ENCODE peak calls at places on chromosomes 2 and 18, in seven cellular contexts. One of them, this sample, is unnamed.

GRCh38 chr2:66430906-66431619 is 3.9 kb upstream of the MEIS1 start:
- DNase-seq in left ventricle myocardium inferior: no peak
- DNase-seq in adrenal gland: peak; percentile 38
- DNase-seq in fibroblast of lung: no peak
- DNase-seq in ascending aorta: no peak
- DNase-seq in A549: no peak
- DNase-seq in breast epithelium: no peak
- DNase-seq in this sample: no peak

GRCh38 chr2:75175473-75175872 is 23.8 kb downstream of the TACR1 start:
- DNase-seq in ascending aorta: no peak
- DNase-seq in fibroblast of lung: no peak
- DNase-seq in adrenal gland: no peak
- DNase-seq in A549: no peak
- DNase-seq in breast epithelium: no peak
- DNase-seq in left ventricle myocardium inferior: no peak
- DNase-seq in this sample: no peak

GRCh38 chr2:77099961-77100360 is 422.2 kb downstream of the LRRTM4 start:
- DNase-seq in adrenal gland: no peak
- DNase-seq in breast epithelium: no peak
- DNase-seq in left ventricle myocardium inferior: no peak
- DNase-seq in A549: no peak
- DNase-seq in ascending aorta: no peak
- DNase-seq in fibroblast of lung: no peak
- DNase-seq in this sample: no peak

GRCh38 chr2:231395188-231396057 is at the start of gene B3GNT7:
- DNase-seq in fibroblast of lung: no peak
- DNase-seq in A549: no peak
- DNase-seq in ascending aorta: no peak
- DNase-seq in left ventricle myocardium inferior: no peak
- DNase-seq in adrenal gland: peak; percentile 43
- DNase-seq in breast epithelium: no peak
- DNase-seq in this sample: no peak

GRCh38 chr2:219176818-219177593 is at the start of gene CNPPD1:
- DNase-seq in ascending aorta: peak; percentile 93
- DNase-seq in A549: peak; percentile 86
- DNase-seq in left ventricle myocardium inferior: peak; percentile 91
- DNase-seq in breast epithelium: peak; percentile 81
- DNase-seq in fibroblast of lung: peak; percentile 75
- DNase-seq in adrenal gland: peak; percentile 91
- DNase-seq in this sample: peak; percentile 62

GRCh38 chr2:83665894-83666293 is 793.2 kb downstream of the SUCLG1 start:
- DNase-seq in adrenal gland: no peak
- DNase-seq in left ventricle myocardium inferior: no peak
- DNase-seq in ascending aorta: no peak
- DNase-seq in breast epithelium: no peak
- DNase-seq in A549: peak; percentile 84
- DNase-seq in fibroblast of lung: peak; percentile 63
- DNase-seq in this sample: no peak

GRCh38 chr2:25042321-25043240 is 705 bp downstream of the EFR3B start:
- DNase-seq in A549: peak; percentile 32
- DNase-seq in adrenal gland: peak; percentile 43
- DNase-seq in fibroblast of lung: peak; percentile 12
- DNase-seq in left ventricle myocardium inferior: peak; percentile 33
- DNase-seq in breast epithelium: no peak
- DNase-seq in ascending aorta: peak; percentile 64
- DNase-seq in this sample: no peak

GRCh38 chr2:55102056-55102812 is 52.0 kb upstream of the RTN4 start:
- DNase-seq in adrenal gland: no peak
- DNase-seq in A549: no peak
- DNase-seq in ascending aorta: no peak
- DNase-seq in left ventricle myocardium inferior: no peak
- DNase-seq in breast epithelium: no peak
- DNase-seq in fibroblast of lung: peak; percentile 96
- DNase-seq in this sample: peak; percentile 77

GRCh38 chr2:99450199-99450598 is 39.6 kb downstream of the REV1 start:
- DNase-seq in fibroblast of lung: no peak
- DNase-seq in ascending aorta: no peak
- DNase-seq in breast epithelium: no peak
- DNase-seq in adrenal gland: no peak
- DNase-seq in left ventricle myocardium inferior: no peak
- DNase-seq in A549: no peak
- DNase-seq in this sample: peak; percentile 28

GRCh38 chr2:16271231-16271896 is 331.0 kb downstream of the MYCN start:
- DNase-seq in A549: no peak
- DNase-seq in ascending aorta: no peak
- DNase-seq in fibroblast of lung: no peak
- DNase-seq in left ventricle myocardium inferior: no peak
- DNase-seq in adrenal gland: no peak
- DNase-seq in breast epithelium: no peak
- DNase-seq in this sample: no peak

GRCh38 chr18:60984496-60984895 is 348.7 kb upstream of the CDH20 start:
- DNase-seq in left ventricle myocardium inferior: no peak
- DNase-seq in ascending aorta: no peak
- DNase-seq in fibroblast of lung: peak; percentile 93
- DNase-seq in breast epithelium: no peak
- DNase-seq in A549: no peak
- DNase-seq in adrenal gland: no peak
- DNase-seq in this sample: no peak

GRCh38 chr2:152434395-152435182 is 99.6 kb downstream of the FMNL2 start:
- DNase-seq in adrenal gland: no peak
- DNase-seq in A549: no peak
- DNase-seq in fibroblast of lung: no peak
- DNase-seq in left ventricle myocardium inferior: no peak
- DNase-seq in breast epithelium: no peak
- DNase-seq in ascending aorta: no peak
- DNase-seq in this sample: no peak

GRCh38 chr2:152432206-152432653 is 97.3 kb downstream of the FMNL2 start:
- DNase-seq in breast epithelium: no peak
- DNase-seq in A549: peak; percentile 70
- DNase-seq in adrenal gland: peak; percentile 48
- DNase-seq in ascending aorta: no peak
- DNase-seq in left ventricle myocardium inferior: no peak
- DNase-seq in fibroblast of lung: peak; percentile 87
- DNase-seq in this sample: peak; percentile 87

GRCh38 chr2:152433289-152433688 is 98.3 kb downstream of the FMNL2 start:
- DNase-seq in left ventricle myocardium inferior: no peak
- DNase-seq in A549: no peak
- DNase-seq in ascending aorta: no peak
- DNase-seq in breast epithelium: no peak
- DNase-seq in adrenal gland: no peak
- DNase-seq in fibroblast of lung: no peak
- DNase-seq in this sample: no peak

GRCh38 chr2:152432765-152433164 is 97.8 kb downstream of the FMNL2 start:
- DNase-seq in breast epithelium: no peak
- DNase-seq in A549: no peak
- DNase-seq in left ventricle myocardium inferior: no peak
- DNase-seq in ascending aorta: no peak
- DNase-seq in fibroblast of lung: no peak
- DNase-seq in adrenal gland: no peak
- DNase-seq in this sample: no peak

GRCh38 chr2:152433814-152434213 is 98.8 kb downstream of the FMNL2 start:
- DNase-seq in ascending aorta: no peak
- DNase-seq in left ventricle myocardium inferior: no peak
- DNase-seq in A549: no peak
- DNase-seq in breast epithelium: no peak
- DNase-seq in adrenal gland: no peak
- DNase-seq in fibroblast of lung: no peak
- DNase-seq in this sample: no peak
- H3K27ac ChIP-seq in ascending aorta: no peak overlapping the region
- H3K27ac ChIP-seq in left ventricle myocardium inferior: peak overlapping the region; percentile 65
- H3K27ac ChIP-seq in A549: no peak overlapping the region
- H3K27ac ChIP-seq in breast epithelium: no peak overlapping the region
- H3K27ac ChIP-seq in adrenal gland: no peak overlapping the region
- H3K27ac ChIP-seq in fibroblast of lung: no peak overlapping the region
- H3K27ac ChIP-seq in this sample: no peak overlapping the region

DNA sequence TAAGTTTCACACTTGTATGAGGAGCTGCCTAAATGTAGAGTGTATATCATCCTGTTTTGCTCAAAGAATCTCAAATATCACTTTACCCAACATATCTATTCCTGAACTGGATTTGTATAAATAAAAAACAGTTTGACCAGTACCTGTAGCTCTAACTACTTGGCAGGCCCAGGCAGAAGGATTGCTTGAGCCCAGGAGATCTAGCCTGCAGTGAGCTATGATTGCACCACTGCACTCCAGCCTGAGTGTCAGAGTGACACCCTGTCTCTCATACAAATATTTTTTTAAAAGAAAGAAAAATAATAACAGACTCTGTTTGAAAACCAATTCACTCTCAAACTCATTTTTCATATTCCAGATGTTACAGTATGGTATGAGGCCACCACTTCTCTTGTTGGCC is 7.7 kb upstream of the LIMS2 start:
- DNase-seq in A549: no peak
- DNase-seq in ascending aorta: no peak
- DNase-seq in adrenal gland: no peak
- DNase-seq in fibroblast of lung: no peak
- DNase-seq in left ventricle myocardium inferior: no peak
- DNase-seq in breast epithelium: no peak
- DNase-seq in this sample: no peak
- H3K4me1 ChIP-seq in A549: no peaks in the 10 kb centered on the region
- H3K4me1 ChIP-seq in ascending aorta: peaks cover 23% of the 10 kb centered on the region
- H3K4me1 ChIP-seq in adrenal gland: peaks cover 5% of the 10 kb centered on the region
- H3K4me1 ChIP-seq in fibroblast of lung: peaks cover 6% of the 10 kb centered on the region
- H3K4me1 ChIP-seq in left ventricle myocardium inferior: peaks cover 53% of the 10 kb centered on the region
- H3K4me1 ChIP-seq in breast epithelium: no peaks in the 10 kb centered on the region
- H3K4me1 ChIP-seq in this sample: no peaks in the 10 kb centered on the region

GRCh38 chr2:237574467-237574866 is 8.1 kb downstream of the PRLH start:
- DNase-seq in ascending aorta: no peak
- DNase-seq in fibroblast of lung: no peak
- DNase-seq in adrenal gland: no peak
- DNase-seq in A549: no peak
- DNase-seq in left ventricle myocardium inferior: no peak
- DNase-seq in breast epithelium: no peak
- DNase-seq in this sample: no peak
- TF ChIP-seq CTCF in ascending aorta: no peak
- TF ChIP-seq CTCF in fibroblast of lung: no peak
- TF ChIP-seq CTCF in adrenal gland: no peak
- TF ChIP-seq CTCF in A549: no peak
- TF ChIP-seq CTCF in left ventricle myocardium inferior: no peak
- TF ChIP-seq CTCF in breast epithelium: no peak
- TF ChIP-seq CTCF in this sample: no peak

GRCh38 chr2:109049022-109049421 is 60.0 kb upstream of the EDAR start:
- DNase-seq in left ventricle myocardium inferior: no peak
- DNase-seq in A549: no peak
- DNase-seq in fibroblast of lung: no peak
- DNase-seq in breast epithelium: no peak
- DNase-seq in ascending aorta: no peak
- DNase-seq in adrenal gland: no peak
- DNase-seq in this sample: no peak

GRCh38 chr2:109046925-109047508 is 58.0 kb upstream of the EDAR start:
- DNase-seq in left ventricle myocardium inferior: no peak
- DNase-seq in adrenal gland: no peak
- DNase-seq in fibroblast of lung: no peak
- DNase-seq in breast epithelium: no peak
- DNase-seq in ascending aorta: no peak
- DNase-seq in A549: peak; percentile 31
- DNase-seq in this sample: no peak

GRCh38 chr2:109052922-109053321 is 63.9 kb upstream of the EDAR start:
- DNase-seq in A549: no peak
- DNase-seq in ascending aorta: no peak
- DNase-seq in breast epithelium: no peak
- DNase-seq in fibroblast of lung: no peak
- DNase-seq in left ventricle myocardium inferior: no peak
- DNase-seq in adrenal gland: no peak
- DNase-seq in this sample: no peak

GRCh38 chr2:109045505-109045904 is 56.5 kb upstream of the EDAR start:
- DNase-seq in adrenal gland: no peak
- DNase-seq in left ventricle myocardium inferior: no peak
- DNase-seq in breast epithelium: no peak
- DNase-seq in A549: no peak
- DNase-seq in ascending aorta: no peak
- DNase-seq in fibroblast of lung: no peak
- DNase-seq in this sample: no peak

DNA sequence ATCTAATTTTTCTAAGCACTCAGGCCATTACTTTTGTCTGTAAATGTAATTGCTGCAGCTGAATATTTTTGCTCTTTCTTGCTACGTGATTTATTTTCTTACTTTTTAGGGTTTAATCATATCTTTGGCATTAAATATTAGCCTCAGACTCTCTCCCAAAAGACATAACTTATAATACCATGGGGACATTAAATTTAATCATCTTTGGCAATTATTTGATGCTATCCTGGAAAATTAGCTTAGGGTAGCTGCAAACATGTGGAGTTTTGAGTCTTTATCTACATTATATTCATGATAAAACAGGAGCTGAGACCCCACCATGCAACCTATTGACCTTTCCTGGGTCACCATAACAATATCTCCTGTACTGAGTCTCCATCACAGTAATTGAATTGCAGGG is 59.1 kb upstream of the EDAR start:
- DNase-seq in left ventricle myocardium inferior: no peak
- DNase-seq in fibroblast of lung: no peak
- DNase-seq in ascending aorta: no peak
- DNase-seq in adrenal gland: no peak
- DNase-seq in breast epithelium: no peak
- DNase-seq in A549: no peak
- DNase-seq in this sample: no peak
- H3K27ac ChIP-seq in left ventricle myocardium inferior: no peak overlapping the region
- H3K27ac ChIP-seq in fibroblast of lung: no peak overlapping the region
- H3K27ac ChIP-seq in ascending aorta: no peak overlapping the region
- H3K27ac ChIP-seq in adrenal gland: no peak overlapping the region
- H3K27ac ChIP-seq in breast epithelium: no peak overlapping the region
- H3K27ac ChIP-seq in A549: no peak overlapping the region
- H3K27ac ChIP-seq in this sample: no peak overlapping the region

DNA sequence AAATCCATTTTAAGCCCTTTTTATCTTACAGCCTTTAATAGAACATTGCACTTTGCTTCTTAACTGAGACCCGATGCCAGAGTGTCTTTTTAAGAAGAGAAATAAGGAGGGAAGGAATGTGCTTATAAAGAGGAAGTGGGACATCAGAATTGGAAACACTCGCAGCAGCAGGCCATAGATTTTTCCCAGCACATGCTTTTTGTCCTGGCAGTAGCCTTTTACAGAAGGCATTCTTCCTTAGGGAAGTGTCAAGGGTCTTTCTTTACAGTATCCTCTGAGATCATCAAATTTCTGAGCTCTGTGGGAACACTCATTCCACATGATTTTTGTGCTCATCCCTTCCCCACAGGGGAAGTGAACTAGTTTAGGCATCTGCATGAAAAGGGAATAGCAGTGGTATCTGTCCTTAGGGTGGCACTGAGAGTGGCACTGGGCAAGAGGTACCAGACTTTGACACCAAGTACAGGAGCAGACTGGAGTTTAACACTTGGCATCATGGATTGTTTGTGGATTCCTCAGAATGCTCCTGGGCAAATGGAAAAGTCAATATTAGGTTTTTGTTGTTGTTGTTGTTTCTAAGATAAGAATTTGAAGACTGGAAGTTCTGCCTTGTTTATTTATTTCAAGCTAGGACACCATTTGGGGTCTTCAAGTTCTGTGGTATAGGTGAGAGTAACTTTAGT is 4.1 kb downstream of the MYO1B start:
- DNase-seq in ascending aorta: no peak
- DNase-seq in fibroblast of lung: peak; percentile 34
- DNase-seq in breast epithelium: no peak
- DNase-seq in left ventricle myocardium inferior: no peak
- DNase-seq in A549: no peak
- DNase-seq in adrenal gland: no peak
- DNase-seq in this sample: no peak
- H3K4me1 ChIP-seq in ascending aorta: peaks cover 25% of the 10 kb centered on the region
- H3K4me1 ChIP-seq in fibroblast of lung: peaks cover 23% of the 10 kb centered on the region
- H3K4me1 ChIP-seq in breast epithelium: peaks cover 12% of the 10 kb centered on the region
- H3K4me1 ChIP-seq in left ventricle myocardium inferior: peaks cover 78% of the 10 kb centered on the region
- H3K4me1 ChIP-seq in A549: peaks cover 70% of the 10 kb centered on the region
- H3K4me1 ChIP-seq in adrenal gland: peaks cover 11% of the 10 kb centered on the region
- H3K4me1 ChIP-seq in this sample: peaks cover 43% of the 10 kb centered on the region

This sample was measured in foreskin keratinocyte.